ENCODE peak calls at places on chromosomes 6 and 20, in five cellular contexts. S, L, A, H and I are unnamed samples. For H3K9me3, the result is how much of the 10 kb centered on the place peaks cover.

GRCh38 chr6:100134703-100135102 is 140.7 kb upstream of the MCHR2 start:
- DNase-seq in S (no peak), L (no peak), A (no peak), H (no peak), I (no peak)

GRCh38 chr6:35496851-35497570 is at the start of gene TEAD3:
- DNase-seq in S (peak), L (peak), A (no peak), H (peak), I (peak)

GRCh38 chr6:46719099-46719498 is 16.1 kb downstream of the PLA2G7 start:
- DNase-seq in S (no peak), L (no peak), A (no peak), H (no peak), I (peak)

GRCh38 chr20:10689385-10689784 is 15.6 kb upstream of the JAG1 start:
- DNase-seq in S (no peak), L (no peak), A (no peak), H (no peak), I (no peak)

GRCh38 chr6:15855311-15855710 is 192.5 kb upstream of the DTNBP1 start:
- DNase-seq in S (no peak), L (no peak), A (no peak), H (no peak), I (no peak)

GRCh38 chr6:31878222-31878621 is 575 bp downstream of the SLC44A4 start:
- DNase-seq in S (peak), L (no peak), A (no peak), H (no peak), I (no peak)

GRCh38 chr6:161251345-161251744 is 22.5 kb downstream of the AGPAT4 start:
- DNase-seq in S (no peak), L (no peak), A (no peak), H (no peak), I (no peak)

GRCh38 chr6:34530753-34531365 is 25.3 kb downstream of the SPDEF start:
- DNase-seq in S (no peak), L (no peak), A (no peak), H (no peak), I (no peak)

GRCh38 chr6:87900160-87900698 is 147.4 kb upstream of the SPACA1 start:
- DNase-seq in S (no peak), L (no peak), A (no peak), H (no peak), I (no peak)

GRCh38 chr6:106705156-106705555 is 75.8 kb downstream of the QRSL1 start:
- DNase-seq in S (no peak), L (no peak), A (no peak), H (no peak), I (no peak)

GRCh38 chr6:106702046-106702445 is 72.7 kb downstream of the QRSL1 start:
- DNase-seq in S (no peak), L (no peak), A (no peak), H (no peak), I (no peak)

GRCh38 chr6:106700581-106700980 is 71.2 kb downstream of the QRSL1 start:
- DNase-seq in S (no peak), L (peak), A (no peak), H (no peak), I (no peak)

GRCh38 chr6:106704327-106704726 is 74.9 kb downstream of the QRSL1 start:
- DNase-seq in S (no peak), L (no peak), A (no peak), H (no peak), I (no peak)

DNA sequence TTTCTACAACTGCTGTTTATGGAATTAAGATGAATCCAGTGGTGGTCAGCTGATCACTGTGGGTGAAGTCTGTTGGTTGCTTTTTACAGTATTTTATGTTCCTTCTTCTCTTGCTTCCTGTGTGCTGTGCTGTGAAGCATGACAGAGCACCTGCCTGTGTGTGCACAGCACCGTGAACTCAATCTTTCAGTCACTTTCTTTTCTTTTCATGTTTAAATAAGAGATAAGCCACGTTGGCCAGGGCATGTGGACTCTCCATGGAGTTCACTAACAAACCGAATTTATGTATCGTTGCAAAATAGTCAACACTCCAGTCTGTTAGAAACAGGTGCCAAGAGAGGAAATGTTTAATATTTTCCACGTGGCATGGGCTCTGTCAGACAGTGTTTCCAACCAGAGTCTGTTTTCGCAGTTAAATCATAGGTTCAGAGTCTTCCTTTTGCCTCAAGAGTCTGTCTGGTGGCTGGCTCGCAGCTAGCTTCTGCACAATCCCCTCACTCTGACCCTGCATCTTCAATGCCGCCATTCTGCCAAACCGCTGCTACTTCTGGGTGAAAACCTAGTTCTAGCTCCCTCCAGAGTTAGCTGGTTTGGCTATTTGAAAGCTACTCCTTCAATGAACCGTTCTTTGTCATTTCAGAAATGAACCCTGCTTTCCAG is 73.2 kb downstream of the QRSL1 start:
- DNase-seq in S (no peak), L (no peak), A (no peak), H (no peak), I (no peak)
- H3K4me3 ChIP-seq in S (no peak), L (no peak), A (no peak), H (no peak), I (no peak)

GRCh38 chr20:59686404-59687346 is 82.3 kb downstream of the PHACTR3 start:
- DNase-seq in S (no peak), L (no peak), A (no peak), H (no peak), I (no peak)
- H3K9me3 ChIP-seq in S (under half), L (under half), A (under half), H (under half), I (under half)

GRCh38 chr6:132624175-132624574 is at the start of gene TAAR2:
- DNase-seq in S (no peak), L (no peak), A (no peak), H (no peak), I (no peak)
- H3K4me3 ChIP-seq in S (no peak), L (no peak), A (no peak), H (no peak), I (no peak)

GRCh38 chr6:30287139-30287538 is 39.6 kb upstream of the TRIM39 start:
- DNase-seq in S (no peak), L (no peak), A (no peak), H (no peak), I (no peak)

GRCh38 chr6:30282522-30282921 is 44.2 kb upstream of the TRIM39 start:
- DNase-seq in S (no peak), L (no peak), A (no peak), H (no peak), I (no peak)

DNA sequence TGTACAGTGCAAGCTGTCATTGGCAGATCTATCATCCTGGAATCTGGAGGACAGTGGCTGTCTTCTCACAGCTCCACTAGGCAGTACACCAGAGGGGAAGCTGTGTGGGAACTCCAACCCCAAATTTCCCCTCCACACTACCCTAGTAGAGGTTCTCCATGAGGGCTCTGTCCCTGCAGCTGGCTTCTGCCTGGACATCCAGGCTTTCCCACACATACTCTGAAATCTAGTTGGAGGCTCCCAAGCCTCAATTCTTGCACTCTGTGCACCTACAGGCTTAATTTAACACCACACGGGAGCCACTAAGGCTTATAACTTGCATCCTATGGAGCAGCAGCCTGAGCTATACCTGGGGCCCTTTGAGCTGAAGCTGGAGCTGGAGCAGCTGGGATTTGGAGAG is 43.0 kb upstream of the TRIM39 start:
- DNase-seq in S (no peak), L (no peak), A (no peak), H (no peak), I (no peak)
- H3K9me3 ChIP-seq in S (under half), L (under half), A (under half), H (half or more), I (under half)

GRCh38 chr20:673606-674005 is 2.0 kb downstream of the SCRT2 start:
- DNase-seq in S (no peak), L (no peak), A (no peak), H (no peak), I (no peak)

GRCh38 chr20:675453-676314 is at the start of gene SCRT2:
- DNase-seq in S (peak), L (peak), A (no peak), H (peak), I (peak)

GRCh38 chr20:672975-673604 is 2.5 kb downstream of the SCRT2 start:
- DNase-seq in S (no peak), L (no peak), A (no peak), H (no peak), I (no peak)

GRCh38 chr20:676315-676937 is 824 bp upstream of the SCRT2 start:
- DNase-seq in S (no peak), L (no peak), A (no peak), H (no peak), I (no peak)

GRCh38 chr20:674936-675452 is 608 bp downstream of the SCRT2 start:
- DNase-seq in S (no peak), L (no peak), A (no peak), H (no peak), I (no peak)
- H3K4me3 ChIP-seq in S (no peak), L (no peak), A (peak), H (peak), I (no peak)

GRCh38 chr20:39516964-39517363 is 554.8 kb downstream of the DHX35 start:
- DNase-seq in S (no peak), L (no peak), A (no peak), H (no peak), I (no peak)

GRCh38 chr20:39523405-39523804 is 561.3 kb downstream of the DHX35 start:
- DNase-seq in S (no peak), L (no peak), A (no peak), H (no peak), I (no peak)

GRCh38 chr20:39524371-39524911 is 562.3 kb downstream of the DHX35 start:
- DNase-seq in S (no peak), L (no peak), A (no peak), H (no peak), I (no peak)

DNA sequence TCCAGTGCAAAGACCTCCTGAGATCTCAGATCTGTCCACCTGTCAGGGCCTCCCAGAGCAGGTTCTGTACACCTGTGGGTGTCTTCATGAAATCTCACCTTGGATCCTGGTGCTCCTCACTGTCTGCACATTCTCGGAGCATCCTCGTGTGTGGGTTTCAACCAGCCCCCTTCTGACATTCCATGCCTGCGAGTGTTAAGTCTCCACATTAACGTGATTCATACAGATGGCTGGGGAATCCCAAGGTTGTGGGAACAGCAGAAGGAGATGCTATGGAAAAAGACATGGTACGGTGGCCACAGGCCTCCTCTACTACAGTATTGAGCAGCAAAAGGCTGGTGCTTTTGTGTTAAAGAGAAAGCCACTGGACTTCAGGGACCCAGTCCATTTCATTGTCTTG is 556.5 kb downstream of the DHX35 start:
- DNase-seq in S (no peak), L (no peak), A (no peak), H (no peak), I (no peak)
- H3K9me3 ChIP-seq in S (under half), L (under half), A (under half), H (under half), I (under half)

GRCh38 chr6:154491567-154492470 is 18.7 kb downstream of the CNKSR3 start:
- DNase-seq in S (no peak), L (no peak), A (no peak), H (no peak), I (no peak)

GRCh38 chr6:154488802-154489437 is 21.6 kb downstream of the CNKSR3 start:
- DNase-seq in S (no peak), L (no peak), A (no peak), H (no peak), I (peak)

GRCh38 chr6:154485784-154486183 is 24.7 kb downstream of the CNKSR3 start:
- DNase-seq in S (no peak), L (no peak), A (no peak), H (no peak), I (peak)

GRCh38 chr6:154488276-154488627 is 22.2 kb downstream of the CNKSR3 start:
- DNase-seq in S (no peak), L (no peak), A (no peak), H (no peak), I (no peak)

DNA sequence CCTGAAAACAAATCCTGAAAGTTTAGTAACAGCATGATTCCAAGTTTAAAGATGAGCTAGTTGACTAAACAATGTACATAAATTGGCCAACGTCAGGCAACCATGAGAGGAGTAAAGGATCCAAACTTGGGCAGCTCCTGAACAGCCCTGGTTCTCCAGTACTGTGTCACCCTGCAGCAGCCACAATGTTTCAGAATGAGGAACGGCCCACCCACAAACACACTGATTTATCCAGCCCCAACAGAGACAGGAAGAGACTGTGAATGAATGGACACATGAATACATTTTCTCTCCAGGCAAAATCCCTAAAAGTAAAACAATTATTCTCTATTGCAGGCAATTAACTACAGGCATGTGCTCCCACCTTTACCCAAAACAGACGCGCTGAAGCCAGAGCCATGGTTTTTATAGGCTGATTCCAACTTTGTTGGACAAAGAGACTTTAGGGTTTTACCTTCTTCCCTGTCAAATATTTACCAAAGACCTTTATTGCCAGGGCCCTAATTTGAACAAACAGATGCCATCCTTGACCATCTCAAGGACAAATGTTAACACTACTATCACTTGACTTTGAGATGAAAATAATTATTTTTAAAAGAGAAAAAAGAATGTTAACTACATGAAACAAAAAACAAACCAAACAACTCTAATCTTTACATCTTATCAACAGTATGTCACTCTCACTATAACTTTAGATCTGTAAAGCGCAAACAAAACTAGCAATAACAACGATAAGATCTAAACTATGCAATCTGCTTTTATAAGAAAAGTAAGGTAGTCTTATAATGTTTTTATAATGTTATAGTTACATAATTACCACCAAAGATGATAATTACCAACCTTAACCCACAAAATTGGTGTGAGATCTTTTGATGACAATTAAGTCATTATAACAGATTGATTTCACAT is 22.9 kb downstream of the CNKSR3 start:
- DNase-seq in S (no peak), L (no peak), A (no peak), H (no peak), I (peak)
- H3K4me3 ChIP-seq in S (no peak), L (no peak), A (no peak), H (no peak), I (no peak)